ENCODE peak calls at places on chromosomes 6 and 20, in five cellular contexts. S, D, V, K and U are unnamed samples.

GRCh38 chr20:23782366-23782983 is 31.7 kb upstream of the CST1 start:
- DNase-seq in S (no peak), D (peak; percentile 40), V (no peak), K (peak; percentile 79), U (no peak)

GRCh38 chr20:62918830-62919229 is 7.5 kb downstream of the DIDO1 start:
- DNase-seq in S (no peak), D (no peak), V (no peak), K (peak; percentile 62), U (peak; percentile 48)

GRCh38 chr6:118468682-118469465 is 79.2 kb upstream of the PLN start:
- DNase-seq in S (no peak), D (peak; percentile 7), V (peak; percentile 18), K (no peak), U (no peak)

GRCh38 chr6:16769986-16770376 is 8.7 kb upstream of the ATXN1 start:
- DNase-seq in S (no peak), D (peak; percentile 22), V (no peak), K (no peak), U (no peak)

GRCh38 chr6:157550114-157550989 is 169.4 kb downstream of the ZDHHC14 start:
- DNase-seq in S (no peak), D (no peak), V (no peak), K (no peak), U (peak; percentile 10)

GRCh38 chr20:35953411-35954199 is 697 bp downstream of the SCAND1 start:
- DNase-seq in S (peak; percentile 95), D (no peak), V (peak; percentile 64), K (peak; percentile 81), U (peak; percentile 83)

GRCh38 chr6:161031721-161032495 is 40.3 kb downstream of the MAP3K4 start:
- DNase-seq in S (no peak), D (peak; percentile 48), V (no peak), K (no peak), U (no peak)

GRCh38 chr6:112833546-112834215 is 486.6 kb downstream of the RFPL4B start:
- DNase-seq in S (no peak), D (no peak), V (no peak), K (no peak), U (no peak)

GRCh38 chr6:129235167-129236072 is 352.5 kb downstream of the LAMA2 start:
- DNase-seq in S (no peak), D (no peak), V (no peak), K (no peak), U (no peak)

GRCh38 chr6:53956068-53956711 is 155.1 kb upstream of the MLIP start:
- DNase-seq in S (peak; percentile 60), D (peak; percentile 54), V (peak; percentile 44), K (peak; percentile 73), U (no peak)

GRCh38 chr20:2093200-2093781 is 8.3 kb upstream of the STK35 start:
- DNase-seq in S (no peak), D (peak; percentile 9), V (no peak), K (peak; percentile 11), U (no peak)

GRCh38 chr20:57658447-57659130 is 38.4 kb upstream of the ZBP1 start:
- DNase-seq in S (peak; percentile 67), D (no peak), V (peak; percentile 12), K (peak; percentile 3), U (no peak)

GRCh38 chr6:17258763-17259162 is 22.4 kb upstream of the RBM24 start:
- DNase-seq in S (no peak), D (no peak), V (no peak), K (no peak), U (no peak)

GRCh38 chr6:36104836-36105235 is 25.5 kb upstream of the MAPK13 start:
- DNase-seq in S (no peak), D (no peak), V (no peak), K (no peak), U (no peak)

GRCh38 chr6:156379946-156380707 is 397.1 kb upstream of the ARID1B start:
- DNase-seq in S (no peak), D (no peak), V (no peak), K (no peak), U (no peak)

GRCh38 chr6:163872335-163872734 is 457.8 kb downstream of the QKI start:
- DNase-seq in S (no peak), D (no peak), V (no peak), K (no peak), U (no peak)

GRCh38 chr6:32152414-32153251 is 894 bp upstream of the PRRT1 start:
- DNase-seq in S (no peak), D (peak; percentile 4), V (peak; percentile 43), K (no peak), U (no peak)

GRCh38 chr20:8255945-8256632 is 124.0 kb downstream of the PLCB1 start:
- DNase-seq in S (no peak), D (peak; percentile 80), V (no peak), K (no peak), U (no peak)

GRCh38 chr20:36214684-36215256 is 21.5 kb upstream of the AAR2 start:
- DNase-seq in S (peak; percentile 47), D (peak; percentile 18), V (no peak), K (peak; percentile 11), U (no peak)

GRCh38 chr6:162056745-162057144 is 670.8 kb downstream of the PRKN start:
- DNase-seq in S (no peak), D (no peak), V (no peak), K (no peak), U (no peak)

GRCh38 chr6:152273638-152274037 is 363.5 kb downstream of the SYNE1 start:
- DNase-seq in S (no peak), D (no peak), V (no peak), K (no peak), U (no peak)

GRCh38 chr6:137568067-137568466 is 73.9 kb upstream of the OLIG3 start:
- DNase-seq in S (no peak), D (no peak), V (no peak), K (peak; percentile 83), U (no peak)

GRCh38 chr6:137165375-137166246 is 7.8 kb downstream of the IL22RA2 start:
- DNase-seq in S (peak; percentile 82), D (peak; percentile 25), V (no peak), K (peak; percentile 60), U (no peak)

GRCh38 chr6:42405025-42405424 is 46.7 kb downstream of the TRERF1 start:
- DNase-seq in S (no peak), D (no peak), V (no peak), K (no peak), U (no peak)

GRCh38 chr6:42402184-42402583 is 49.5 kb downstream of the TRERF1 start:
- DNase-seq in S (no peak), D (peak; percentile 19), V (no peak), K (no peak), U (peak; percentile 75)

GRCh38 chr6:42403831-42404230 is 47.9 kb downstream of the TRERF1 start:
- DNase-seq in S (no peak), D (no peak), V (no peak), K (no peak), U (no peak)

GRCh38 chr6:42404494-42404893 is 47.2 kb downstream of the TRERF1 start:
- DNase-seq in S (no peak), D (peak; percentile 72), V (no peak), K (no peak), U (no peak)

GRCh38 chr6:42403415-42403814 is 48.3 kb downstream of the TRERF1 start:
- DNase-seq in S (no peak), D (peak; percentile 52), V (no peak), K (no peak), U (no peak)
- H3K4me1 ChIP-seq in S (peaks cover 81% of the 10 kb centered on the region), D (peaks cover 45% of the 10 kb centered on the region), V (peaks cover 13% of the 10 kb centered on the region), K (no peaks in the 10 kb centered on the region), U (peaks cover 61% of the 10 kb centered on the region)

GRCh38 chr20:3887870-3888614 is 1.1 kb upstream of the PANK2 start:
- DNase-seq in S (no peak), D (peak; percentile 37), V (no peak), K (no peak), U (no peak)

GRCh38 chr20:3888622-3889488 is at the start of gene PANK2:
- DNase-seq in S (peak; percentile 100), D (peak; percentile 99), V (peak; percentile 100), K (peak; percentile 100), U (peak; percentile 95)

GRCh38 chr20:3890410-3890751 is 1.2 kb downstream of the PANK2 start:
- DNase-seq in S (no peak), D (peak; percentile 40), V (no peak), K (no peak), U (no peak)

GRCh38 chr20:3889489-3890409 is 562 bp downstream of the PANK2 start:
- DNase-seq in S (peak; percentile 92), D (peak; percentile 32), V (peak; percentile 56), K (peak; percentile 58), U (peak; percentile 26)

DNA sequence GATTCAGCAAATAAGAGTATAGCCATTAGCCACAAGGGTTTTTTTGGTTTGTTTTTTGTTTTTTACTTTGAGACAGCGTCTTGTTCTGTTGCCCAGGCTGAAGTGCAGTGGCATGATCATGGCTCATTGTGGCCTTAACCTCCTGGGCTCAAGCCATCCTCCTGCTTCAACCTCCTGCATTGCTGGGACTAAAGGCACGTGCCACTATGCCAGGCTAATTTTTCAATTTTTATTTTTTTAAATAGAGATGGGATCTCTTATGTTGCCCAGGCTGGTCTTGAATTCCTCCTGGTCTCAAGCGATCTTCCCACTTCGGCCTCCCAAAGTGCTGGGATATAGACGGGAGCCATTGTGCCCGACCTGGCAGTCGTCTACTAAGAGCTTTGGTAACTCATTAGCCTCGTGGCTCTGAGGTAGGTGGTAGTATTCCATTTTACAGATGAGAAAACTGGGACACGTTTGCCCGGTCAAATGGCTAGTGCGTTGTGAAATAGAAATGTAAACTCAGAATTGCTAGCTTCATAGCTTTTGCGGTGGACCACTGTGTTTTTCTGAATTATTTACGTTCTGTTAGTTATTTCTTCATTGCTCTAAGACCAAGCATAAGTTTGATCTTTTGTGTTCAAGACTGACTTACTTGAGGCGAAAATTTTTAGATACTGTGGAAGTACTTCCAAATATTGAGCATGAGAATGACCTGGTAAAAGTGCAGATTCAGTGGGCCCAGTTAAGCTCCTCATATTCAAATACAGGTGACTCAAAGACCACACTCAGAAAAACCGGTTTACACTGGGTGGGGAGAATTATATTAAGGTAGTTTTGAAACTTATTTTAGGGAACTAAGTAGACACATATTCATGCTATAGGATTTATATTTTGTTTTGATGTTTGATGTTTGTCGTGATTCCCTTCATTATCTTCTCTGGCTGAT is 2.1 kb downstream of the PANK2 start:
- DNase-seq in S (no peak), D (peak; percentile 31), V (no peak), K (no peak), U (no peak)
- H3K4me1 ChIP-seq in S (peaks cover 88% of the 10 kb centered on the region), D (peaks cover 34% of the 10 kb centered on the region), V (peaks cover 33% of the 10 kb centered on the region), K (peaks cover 60% of the 10 kb centered on the region), U (peaks cover 56% of the 10 kb centered on the region)

GRCh38 chr20:31716818-31717477 is 5.7 kb downstream of the BCL2L1 start:
- DNase-seq in S (peak; percentile 27), D (no peak), V (no peak), K (no peak), U (no peak)
- H3K4me1 ChIP-seq in S (peaks cover 100% of the 10 kb centered on the region), D (peaks cover 70% of the 10 kb centered on the region), V (peaks cover 70% of the 10 kb centered on the region), K (peaks cover 86% of the 10 kb centered on the region), U (peaks cover 92% of the 10 kb centered on the region)

DNA sequence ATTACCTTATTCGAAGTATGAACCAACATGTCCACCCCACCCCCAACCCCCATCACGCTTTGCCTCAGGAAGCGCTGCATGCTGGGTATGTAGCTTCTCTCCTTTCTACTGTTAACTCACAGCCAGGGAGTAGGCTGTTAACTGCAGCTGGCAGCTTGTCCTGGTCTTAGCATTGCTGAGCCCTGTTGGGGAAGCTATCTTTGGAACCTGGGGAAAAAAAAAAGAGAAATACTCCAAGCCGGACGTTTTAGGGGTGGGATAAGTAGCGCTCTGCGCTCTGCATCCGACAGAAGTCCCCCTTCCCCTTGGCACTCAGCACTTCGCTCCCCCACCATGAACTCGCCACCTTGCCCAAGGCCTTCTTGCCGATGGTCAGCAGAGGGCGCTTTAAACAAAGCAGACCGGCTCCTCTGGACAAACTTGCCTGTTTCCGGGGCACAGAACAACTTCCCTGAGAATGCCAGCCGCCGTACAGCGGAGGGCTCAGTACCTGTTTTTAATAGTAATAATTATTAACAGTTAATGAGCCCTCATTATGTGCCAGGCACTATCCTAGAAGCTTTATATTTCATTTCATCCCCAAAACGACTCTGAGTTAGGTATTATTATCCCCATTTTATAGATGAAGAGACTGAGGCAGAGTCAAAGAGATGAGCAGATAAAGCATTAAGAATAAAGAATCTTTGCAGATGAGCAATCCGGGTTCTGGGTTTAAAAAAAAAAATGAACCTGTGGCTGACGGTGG is 35.2 kb upstream of the MDFI start:
- DNase-seq in S (peak; percentile 90), D (peak; percentile 65), V (peak; percentile 81), K (peak; percentile 90), U (peak; percentile 81)
- H3K4me1 ChIP-seq in S (peaks cover 12% of the 10 kb centered on the region), D (no peaks in the 10 kb centered on the region), V (no peaks in the 10 kb centered on the region), K (peaks cover 13% of the 10 kb centered on the region), U (peaks cover 8% of the 10 kb centered on the region)